ENCODE peak calls at places on chromosomes 1 and 21, in five cellular contexts. T is adrenal gland, Q is esophagus squamous epithelium, M is endothelial cell of umbilical vein, N is lower lobe of right lung. O is an unnamed sample.

GRCh38 chr1:153305682-153306081 is 7.1 kb downstream of the PGLYRP3 start:
- DNase-seq in T (no peak), M (no peak), Q (no peak), N (no peak), O (no peak)

GRCh38 chr1:61247051-61247854 is 164.9 kb downstream of the NFIA start:
- DNase-seq in N (no peak), M (no peak), Q (no peak), T (no peak), O (no peak)

GRCh38 chr1:155105604-155106011 is 22.1 kb upstream of the EFNA1 start:
- DNase-seq in N (peak), Q (no peak), M (peak), T (no peak), O (no peak)

GRCh38 chr1:115557715-115558114 is 84.1 kb upstream of the VANGL1 start:
- DNase-seq in M (no peak), T (no peak), N (no peak), Q (no peak), O (no peak)

GRCh38 chr1:193181985-193182384 is 4.4 kb downstream of the B3GALT2 start:
- DNase-seq in T (no peak), N (no peak), M (no peak), Q (no peak), O (no peak)

GRCh38 chr1:220879090-220879508 is at the start of gene HLX:
- DNase-seq in Q (peak), T (peak), M (peak), N (peak), O (peak)

GRCh38 chr1:171486048-171486519 is 754 bp downstream of the PRRC2C start:
- DNase-seq in M (peak), T (peak), N (no peak), Q (no peak), O (peak)

GRCh38 chr1:226424228-226425003 is 16.5 kb upstream of the PARP1 start:
- DNase-seq in M (peak), T (no peak), N (no peak), Q (no peak), O (peak)

GRCh38 chr1:74748962-74749361 is 16.0 kb downstream of the TYW3 start:
- DNase-seq in T (no peak), Q (no peak), N (no peak), M (no peak), O (no peak)

GRCh38 chr1:55039342-55040082 is at the start of gene PCSK9:
- DNase-seq in T (no peak), N (peak), Q (no peak), M (no peak), O (peak)

GRCh38 chr1:229883504-229884200 is 183.4 kb upstream of the GALNT2 start:
- DNase-seq in M (no peak), T (no peak), N (no peak), Q (no peak), O (no peak)

GRCh38 chr1:109901508-109902145 is 9.0 kb upstream of the CSF1 start:
- DNase-seq in T (peak), M (no peak), Q (no peak), N (peak), O (no peak)

GRCh38 chr1:81801834-81802531 is 1.2 kb downstream of the ADGRL2 start:
- DNase-seq in N (peak), Q (no peak), T (peak), M (peak), O (no peak)

GRCh38 chr1:244645414-244645813 is 7.5 kb upstream of the DESI2 start:
- DNase-seq in M (no peak), T (no peak), N (no peak), Q (no peak), O (no peak)

GRCh38 chr1:3402258-3403010 is 52.0 kb upstream of the ARHGEF16 start:
- DNase-seq in M (peak), Q (no peak), N (no peak), T (no peak), O (no peak)

GRCh38 chr1:101181930-101182329 is 54.9 kb upstream of the S1PR1 start:
- DNase-seq in T (no peak), M (peak), Q (no peak), N (no peak), O (no peak)

GRCh38 chr1:162753998-162754585 is 36.4 kb upstream of the HSD17B7 start:
- DNase-seq in Q (no peak), T (no peak), M (peak), N (no peak), O (no peak)

GRCh38 chr21:41098076-41098475 is 69.9 kb upstream of the BACE2 start:
- DNase-seq in Q (no peak), T (no peak), N (no peak), M (no peak), O (no peak)

GRCh38 chr1:1435911-1436633 is 582 bp downstream of the VWA1 start:
- DNase-seq in N (no peak), T (no peak), Q (no peak), M (no peak), O (no peak)

GRCh38 chr21:42265229-42265812 is 46.4 kb downstream of the ABCG1 start:
- DNase-seq in M (no peak), N (no peak), T (no peak), Q (no peak), O (no peak)

GRCh38 chr1:51648180-51649109 is 31.6 kb downstream of the OSBPL9 start:
- DNase-seq in Q (no peak), T (no peak), M (no peak), N (no peak), O (no peak)

GRCh38 chr1:102970496-102971078 is 137.7 kb downstream of the COL11A1 start:
- DNase-seq in T (no peak), M (peak), Q (no peak), N (no peak), O (peak)

GRCh38 chr1:10471411-10472219 is 714 bp downstream of the DFFA start:
- DNase-seq in M (no peak), T (no peak), Q (no peak), N (no peak), O (peak)

GRCh38 chr1:210646258-210646616 is 317.5 kb downstream of the HHAT start:
- DNase-seq in N (no peak), T (no peak), Q (no peak), M (no peak), O (no peak)

GRCh38 chr1:24294757-24295371 is 24.3 kb upstream of the GRHL3 start:
- DNase-seq in N (peak), Q (no peak), T (peak), M (peak), O (peak)

GRCh38 chr1:33436557-33437296 is 5.8 kb upstream of the PHC2 start:
- DNase-seq in M (no peak), N (no peak), T (peak), Q (no peak), O (no peak)

GRCh38 chr1:89069955-89070354 is 4.9 kb upstream of the GBP1 start:
- DNase-seq in N (no peak), M (no peak), T (no peak), Q (no peak), O (no peak)

GRCh38 chr1:188709146-188709545 is 1768.5 kb downstream of the BRINP3 start:
- DNase-seq in N (no peak), T (no peak), M (peak), Q (no peak), O (no peak)

GRCh38 chr1:215543191-215543606 is 23.9 kb upstream of the KCTD3 start:
- DNase-seq in N (no peak), Q (no peak), M (no peak), T (peak), O (no peak)

GRCh38 chr1:25580933-25581332 is 35.7 kb upstream of the MAN1C1 start:
- DNase-seq in T (no peak), Q (no peak), M (no peak), N (no peak), O (no peak)

GRCh38 chr1:61101461-61102440 is 19.4 kb downstream of the NFIA start:
- DNase-seq in Q (no peak), T (no peak), N (no peak), M (no peak), O (no peak)

DNA sequence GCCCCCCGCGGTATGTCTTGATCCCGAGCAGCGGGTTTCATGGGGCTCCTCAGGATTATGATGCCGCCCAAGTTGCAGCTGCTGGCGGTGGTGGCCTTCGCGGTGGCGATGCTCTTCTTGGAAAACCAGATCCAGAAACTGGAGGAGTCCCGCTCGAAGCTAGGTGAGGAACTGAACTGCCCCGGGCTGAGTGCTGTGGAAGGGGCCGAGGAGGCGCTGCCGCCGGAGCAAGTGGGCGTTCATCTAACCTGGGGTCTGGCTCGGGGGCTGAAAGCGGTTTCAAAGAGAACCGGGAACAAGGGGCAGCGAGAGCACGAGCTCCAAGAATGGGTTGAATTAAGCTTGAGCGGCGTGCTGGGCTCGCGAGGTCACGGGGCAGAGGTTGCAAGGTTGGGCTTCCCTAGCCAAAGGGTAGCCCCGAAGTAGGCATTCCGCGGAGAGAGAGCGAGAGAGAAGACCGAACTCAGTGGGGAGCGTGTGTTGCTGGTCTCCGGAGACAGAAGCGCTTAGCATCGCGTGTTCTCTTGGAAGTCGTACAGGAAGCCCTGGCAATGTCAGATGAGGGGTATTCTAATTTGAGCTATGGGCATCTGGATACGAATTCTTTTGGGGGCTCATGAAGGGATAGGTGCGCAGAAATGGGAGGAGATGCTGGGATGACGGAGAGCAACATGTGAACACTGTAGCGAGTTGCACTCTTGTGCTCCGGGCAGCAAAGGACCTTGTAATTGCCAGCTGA is 732 bp downstream of the HS2ST1 start:
- DNase-seq in T (peak), M (peak), Q (no peak), N (peak), O (peak)
- TF ChIP-seq CTCF in T (no peak), M (no peak), Q (no peak), N (no peak), O (no peak)

DNA sequence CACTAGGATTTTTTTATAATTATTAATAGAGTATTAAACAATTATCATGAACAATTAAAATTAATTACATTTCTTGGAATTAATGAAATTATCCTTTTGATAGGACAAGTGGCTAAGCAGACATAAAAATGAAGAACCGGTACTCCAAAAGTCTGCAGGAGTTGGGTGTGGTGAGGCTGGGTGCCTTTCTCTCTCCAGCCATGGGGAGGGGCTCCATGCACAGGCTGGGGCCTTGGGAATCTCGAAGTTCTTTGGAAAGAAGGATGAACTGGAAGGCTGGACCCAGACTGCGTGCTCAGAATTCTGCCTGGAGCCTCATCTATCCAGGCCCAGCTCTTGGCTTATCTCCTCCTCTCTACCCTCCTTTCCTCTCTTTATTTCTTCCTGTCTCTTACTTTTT is 94.1 kb downstream of the ACTL8 start:
- DNase-seq in Q (no peak), N (no peak), T (no peak), M (no peak), O (no peak)
- TF ChIP-seq CTCF in Q (no peak), N (no peak), T (peak), M (no peak), O (no peak)

GRCh38 chr1:67766117-67766978 is 66.9 kb downstream of the GNG12 start:
- DNase-seq in N (no peak), Q (no peak), T (peak), M (peak), O (peak)
- TF ChIP-seq CTCF in N (peak), Q (peak), T (peak), M (peak), O (peak)

DNA sequence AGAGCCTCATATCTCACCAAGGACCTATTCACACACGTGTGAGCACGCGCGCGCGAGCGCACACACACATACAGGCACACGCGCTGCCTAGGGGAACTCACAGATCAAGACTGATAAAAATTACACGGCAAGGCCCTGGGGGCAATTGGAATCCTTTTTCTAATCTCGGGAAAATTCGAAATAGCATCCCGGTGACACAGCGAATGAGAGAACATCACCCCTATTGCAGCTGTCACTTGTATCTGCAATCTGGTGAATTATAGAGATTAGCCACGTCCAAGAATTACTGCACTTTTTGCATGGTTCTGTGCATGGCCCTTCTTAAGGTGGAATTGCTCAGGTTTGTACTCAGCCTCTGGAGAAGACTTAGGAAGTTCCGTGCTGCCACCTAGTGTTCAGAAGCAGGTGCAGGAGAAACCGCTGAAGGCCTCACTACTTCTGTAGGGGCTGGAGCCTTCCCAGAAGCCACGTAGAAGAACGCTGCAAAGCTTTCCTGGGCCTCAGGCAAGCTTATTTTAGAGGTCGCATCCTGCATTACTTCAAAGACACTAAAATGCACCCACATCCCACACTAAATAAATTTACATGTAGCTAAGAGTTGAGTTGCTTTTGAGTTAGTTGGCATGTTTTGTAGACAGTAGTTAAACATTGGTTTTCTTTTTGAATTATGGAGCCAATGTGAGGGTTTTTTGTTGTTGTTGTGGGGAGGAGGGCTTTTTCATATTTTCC is 229.2 kb upstream of the CAMK1G start:
- DNase-seq in Q (no peak), N (peak), M (peak), T (peak), O (peak)
- TF ChIP-seq CTCF in Q (peak), N (peak), M (peak), T (peak), O (peak)

GRCh38 chr1:65449214-65449823 is 28.9 kb downstream of the LEPR start:
- DNase-seq in T (no peak), Q (no peak), M (no peak), N (no peak), O (no peak)
- TF ChIP-seq CTCF in T (no peak), Q (no peak), M (no peak), N (no peak), O (no peak)

GRCh38 chr1:31458287-31458896 is 45.4 kb downstream of the SERINC2 start:
- DNase-seq in T (no peak), Q (no peak), M (no peak), N (no peak), O (no peak)

GRCh38 chr1:31460027-31460426 is 47.0 kb downstream of the SERINC2 start:
- DNase-seq in M (no peak), T (no peak), N (no peak), Q (no peak), O (no peak)
- TF ChIP-seq CTCF in M (peak), T (peak), N (no peak), Q (no peak), O (no peak)

O was measured in A549.